ENCODE peak calls at places on chromosome 14, in ten cellular contexts. One of them, this sample, is unnamed.

GRCh38 chr14:54168489-54168888 is 211.9 kb upstream of the BMP4 start:
- DNase-seq in AG04449: no peak
- DNase-seq in BJ: no peak
- DNase-seq in right lobe of liver: no peak
- DNase-seq in tibial artery: no peak
- DNase-seq in GM12864: no peak
- DNase-seq in HFFc6: no peak
- DNase-seq in fibroblast of pulmonary artery: no peak
- DNase-seq in IMR-90: no peak
- DNase-seq in ascending aorta: no peak
- DNase-seq in this sample: no peak

GRCh38 chr14:34356267-34356660 is 105.8 kb downstream of the SPTSSA start:
- DNase-seq in AG04449: no peak
- DNase-seq in BJ: no peak
- DNase-seq in right lobe of liver: no peak
- DNase-seq in tibial artery: no peak
- DNase-seq in GM12864: no peak
- DNase-seq in HFFc6: no peak
- DNase-seq in fibroblast of pulmonary artery: peak
- DNase-seq in IMR-90: peak
- DNase-seq in ascending aorta: no peak
- DNase-seq in this sample: peak

GRCh38 chr14:102691763-102692162 is 85.5 kb upstream of the TRAF3 start:
- DNase-seq in AG04449: no peak
- DNase-seq in BJ: no peak
- DNase-seq in right lobe of liver: no peak
- DNase-seq in tibial artery: no peak
- DNase-seq in GM12864: no peak
- DNase-seq in HFFc6: no peak
- DNase-seq in fibroblast of pulmonary artery: no peak
- DNase-seq in IMR-90: no peak
- DNase-seq in ascending aorta: no peak
- DNase-seq in this sample: no peak

GRCh38 chr14:33393155-33393894 is 454.6 kb downstream of the NPAS3 start:
- DNase-seq in AG04449: no peak
- DNase-seq in BJ: no peak
- DNase-seq in right lobe of liver: no peak
- DNase-seq in tibial artery: no peak
- DNase-seq in GM12864: no peak
- DNase-seq in HFFc6: no peak
- DNase-seq in fibroblast of pulmonary artery: peak
- DNase-seq in IMR-90: no peak
- DNase-seq in ascending aorta: no peak
- DNase-seq in this sample: no peak

GRCh38 chr14:85531594-85532391 is 1.8 kb downstream of the FLRT2 start:
- DNase-seq in AG04449: no peak
- DNase-seq in BJ: no peak
- DNase-seq in right lobe of liver: peak
- DNase-seq in tibial artery: peak
- DNase-seq in GM12864: no peak
- DNase-seq in HFFc6: peak
- DNase-seq in fibroblast of pulmonary artery: peak
- DNase-seq in IMR-90: peak
- DNase-seq in ascending aorta: no peak
- DNase-seq in this sample: peak

GRCh38 chr14:99195602-99196309 is 76.2 kb downstream of the BCL11B start:
- DNase-seq in AG04449: no peak
- DNase-seq in BJ: no peak
- DNase-seq in right lobe of liver: no peak
- DNase-seq in tibial artery: no peak
- DNase-seq in GM12864: no peak
- DNase-seq in HFFc6: no peak
- DNase-seq in fibroblast of pulmonary artery: no peak
- DNase-seq in IMR-90: no peak
- DNase-seq in ascending aorta: no peak
- DNase-seq in this sample: no peak

GRCh38 chr14:73227812-73228781 is 9.2 kb upstream of the PAPLN start:
- DNase-seq in AG04449: peak
- DNase-seq in BJ: peak
- DNase-seq in right lobe of liver: no peak
- DNase-seq in tibial artery: peak
- DNase-seq in GM12864: no peak
- DNase-seq in HFFc6: peak
- DNase-seq in fibroblast of pulmonary artery: peak
- DNase-seq in IMR-90: peak
- DNase-seq in ascending aorta: no peak
- DNase-seq in this sample: peak

GRCh38 chr14:84969501-84969900 is 560.4 kb upstream of the FLRT2 start:
- DNase-seq in AG04449: no peak
- DNase-seq in BJ: no peak
- DNase-seq in right lobe of liver: no peak
- DNase-seq in tibial artery: no peak
- DNase-seq in GM12864: no peak
- DNase-seq in HFFc6: no peak
- DNase-seq in fibroblast of pulmonary artery: no peak
- DNase-seq in IMR-90: no peak
- DNase-seq in ascending aorta: no peak
- DNase-seq in this sample: no peak

GRCh38 chr14:86035882-86036281 is 505.9 kb downstream of the FLRT2 start:
- DNase-seq in AG04449: no peak
- DNase-seq in BJ: no peak
- DNase-seq in right lobe of liver: no peak
- DNase-seq in tibial artery: no peak
- DNase-seq in GM12864: no peak
- DNase-seq in HFFc6: peak
- DNase-seq in fibroblast of pulmonary artery: peak
- DNase-seq in IMR-90: no peak
- DNase-seq in ascending aorta: no peak
- DNase-seq in this sample: no peak

GRCh38 chr14:103055693-103056092 is 1.7 kb downstream of the CDC42BPB start:
- DNase-seq in AG04449: no peak
- DNase-seq in BJ: no peak
- DNase-seq in right lobe of liver: no peak
- DNase-seq in tibial artery: no peak
- DNase-seq in GM12864: no peak
- DNase-seq in HFFc6: no peak
- DNase-seq in fibroblast of pulmonary artery: peak
- DNase-seq in IMR-90: peak
- DNase-seq in ascending aorta: no peak
- DNase-seq in this sample: no peak

DNA sequence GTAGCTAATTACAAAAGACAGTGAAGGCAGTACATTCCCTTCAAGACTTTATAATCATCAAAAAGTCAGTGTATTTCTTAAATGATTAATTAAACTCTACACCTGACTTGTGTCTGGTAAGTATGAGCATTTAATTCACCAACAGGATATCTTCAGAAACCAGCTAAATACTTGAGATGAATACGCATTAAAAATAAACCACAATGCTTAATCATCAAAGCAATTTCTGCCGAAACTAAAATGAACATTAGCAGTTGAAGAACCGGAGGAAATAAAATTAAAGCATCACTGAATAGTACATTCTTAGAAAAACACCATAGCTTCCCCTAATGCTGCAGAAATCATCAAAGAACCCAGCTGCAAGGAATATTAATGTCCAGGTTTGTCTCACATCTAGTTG is 32.7 kb downstream of the SLC25A21 start:
- DNase-seq in AG04449: no peak
- DNase-seq in BJ: no peak
- DNase-seq in right lobe of liver: no peak
- DNase-seq in tibial artery: no peak
- DNase-seq in GM12864: no peak
- DNase-seq in HFFc6: no peak
- DNase-seq in fibroblast of pulmonary artery: no peak
- DNase-seq in IMR-90: no peak
- DNase-seq in ascending aorta: no peak
- DNase-seq in this sample: no peak
- TF ChIP-seq CTCF in AG04449: no peak
- TF ChIP-seq CTCF in BJ: no peak
- TF ChIP-seq CTCF in right lobe of liver: no peak
- TF ChIP-seq CTCF in tibial artery: no peak
- TF ChIP-seq CTCF in GM12864: no peak
- TF ChIP-seq CTCF in HFFc6: no peak
- TF ChIP-seq CTCF in fibroblast of pulmonary artery: no peak
- TF ChIP-seq CTCF in IMR-90: no peak
- TF ChIP-seq CTCF in ascending aorta: no peak
- TF ChIP-seq CTCF in this sample: no peak

DNA sequence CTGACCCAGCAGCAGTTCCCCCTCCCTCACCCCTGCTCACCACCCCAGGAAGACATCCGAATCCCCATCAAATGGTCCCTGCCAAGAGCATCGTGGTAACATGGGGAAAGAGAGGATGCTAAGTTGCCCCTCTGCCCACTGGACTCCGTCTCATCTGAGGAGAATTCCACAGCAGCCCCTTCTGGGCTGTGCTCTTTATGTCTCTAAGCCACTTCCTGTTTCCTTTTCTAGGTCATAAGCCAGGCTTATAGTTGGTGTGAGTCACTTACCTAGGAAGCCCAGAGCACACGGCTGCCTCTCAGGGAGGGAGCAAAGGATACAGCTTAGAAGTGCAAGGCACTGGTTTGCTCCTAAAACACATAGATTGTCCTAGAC is 76.0 kb downstream of the VCPKMT start:
- DNase-seq in AG04449: no peak
- DNase-seq in BJ: no peak
- DNase-seq in right lobe of liver: peak
- DNase-seq in tibial artery: no peak
- DNase-seq in GM12864: no peak
- DNase-seq in HFFc6: peak
- DNase-seq in fibroblast of pulmonary artery: peak
- DNase-seq in IMR-90: peak
- DNase-seq in ascending aorta: no peak
- DNase-seq in this sample: no peak
- TF ChIP-seq CTCF in AG04449: no peak
- TF ChIP-seq CTCF in BJ: no peak
- TF ChIP-seq CTCF in right lobe of liver: no peak
- TF ChIP-seq CTCF in tibial artery: no peak
- TF ChIP-seq CTCF in GM12864: no peak
- TF ChIP-seq CTCF in HFFc6: no peak
- TF ChIP-seq CTCF in fibroblast of pulmonary artery: no peak
- TF ChIP-seq CTCF in IMR-90: no peak
- TF ChIP-seq CTCF in ascending aorta: no peak
- TF ChIP-seq CTCF in this sample: no peak

DNA sequence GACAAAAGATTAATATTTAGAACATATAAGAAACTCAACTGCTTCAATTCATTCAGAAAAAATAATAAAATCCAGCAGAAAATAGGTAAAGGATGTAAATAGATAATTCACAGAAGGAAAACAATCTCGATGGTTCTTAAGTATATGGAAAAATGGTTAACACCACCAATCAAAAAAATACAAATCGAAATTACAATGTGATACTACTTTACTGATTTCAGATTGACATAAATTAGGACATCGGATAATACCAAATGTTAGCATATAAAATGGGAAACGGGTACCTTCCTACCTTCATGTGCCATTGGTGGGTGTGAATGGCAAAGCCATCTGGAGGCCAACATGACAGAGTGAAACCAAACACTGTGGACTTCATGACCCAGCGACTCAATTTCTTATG is 1.6 kb upstream of the PPP4R4 start:
- DNase-seq in AG04449: no peak
- DNase-seq in BJ: no peak
- DNase-seq in right lobe of liver: no peak
- DNase-seq in tibial artery: no peak
- DNase-seq in GM12864: no peak
- DNase-seq in HFFc6: no peak
- DNase-seq in fibroblast of pulmonary artery: no peak
- DNase-seq in IMR-90: no peak
- DNase-seq in ascending aorta: no peak
- DNase-seq in this sample: no peak
- TF ChIP-seq CTCF in AG04449: no peak
- TF ChIP-seq CTCF in BJ: no peak
- TF ChIP-seq CTCF in right lobe of liver: no peak
- TF ChIP-seq CTCF in tibial artery: no peak
- TF ChIP-seq CTCF in GM12864: no peak
- TF ChIP-seq CTCF in HFFc6: no peak
- TF ChIP-seq CTCF in fibroblast of pulmonary artery: no peak
- TF ChIP-seq CTCF in IMR-90: no peak
- TF ChIP-seq CTCF in ascending aorta: no peak
- TF ChIP-seq CTCF in this sample: no peak

GRCh38 chr14:94411638-94412037 is 23.2 kb upstream of the SERPINA1 start:
- DNase-seq in AG04449: no peak
- DNase-seq in BJ: no peak
- DNase-seq in right lobe of liver: peak
- DNase-seq in tibial artery: no peak
- DNase-seq in GM12864: no peak
- DNase-seq in HFFc6: no peak
- DNase-seq in fibroblast of pulmonary artery: no peak
- DNase-seq in IMR-90: no peak
- DNase-seq in ascending aorta: no peak
- DNase-seq in this sample: no peak

GRCh38 chr14:94408546-94409095 is 20.2 kb upstream of the SERPINA1 start:
- DNase-seq in AG04449: no peak
- DNase-seq in BJ: no peak
- DNase-seq in right lobe of liver: no peak
- DNase-seq in tibial artery: no peak
- DNase-seq in GM12864: no peak
- DNase-seq in HFFc6: no peak
- DNase-seq in fibroblast of pulmonary artery: no peak
- DNase-seq in IMR-90: no peak
- DNase-seq in ascending aorta: no peak
- DNase-seq in this sample: no peak

GRCh38 chr14:94407906-94408305 is 19.5 kb upstream of the SERPINA1 start:
- DNase-seq in AG04449: no peak
- DNase-seq in BJ: no peak
- DNase-seq in right lobe of liver: no peak
- DNase-seq in tibial artery: no peak
- DNase-seq in GM12864: no peak
- DNase-seq in HFFc6: no peak
- DNase-seq in fibroblast of pulmonary artery: no peak
- DNase-seq in IMR-90: no peak
- DNase-seq in ascending aorta: no peak
- DNase-seq in this sample: no peak

DNA sequence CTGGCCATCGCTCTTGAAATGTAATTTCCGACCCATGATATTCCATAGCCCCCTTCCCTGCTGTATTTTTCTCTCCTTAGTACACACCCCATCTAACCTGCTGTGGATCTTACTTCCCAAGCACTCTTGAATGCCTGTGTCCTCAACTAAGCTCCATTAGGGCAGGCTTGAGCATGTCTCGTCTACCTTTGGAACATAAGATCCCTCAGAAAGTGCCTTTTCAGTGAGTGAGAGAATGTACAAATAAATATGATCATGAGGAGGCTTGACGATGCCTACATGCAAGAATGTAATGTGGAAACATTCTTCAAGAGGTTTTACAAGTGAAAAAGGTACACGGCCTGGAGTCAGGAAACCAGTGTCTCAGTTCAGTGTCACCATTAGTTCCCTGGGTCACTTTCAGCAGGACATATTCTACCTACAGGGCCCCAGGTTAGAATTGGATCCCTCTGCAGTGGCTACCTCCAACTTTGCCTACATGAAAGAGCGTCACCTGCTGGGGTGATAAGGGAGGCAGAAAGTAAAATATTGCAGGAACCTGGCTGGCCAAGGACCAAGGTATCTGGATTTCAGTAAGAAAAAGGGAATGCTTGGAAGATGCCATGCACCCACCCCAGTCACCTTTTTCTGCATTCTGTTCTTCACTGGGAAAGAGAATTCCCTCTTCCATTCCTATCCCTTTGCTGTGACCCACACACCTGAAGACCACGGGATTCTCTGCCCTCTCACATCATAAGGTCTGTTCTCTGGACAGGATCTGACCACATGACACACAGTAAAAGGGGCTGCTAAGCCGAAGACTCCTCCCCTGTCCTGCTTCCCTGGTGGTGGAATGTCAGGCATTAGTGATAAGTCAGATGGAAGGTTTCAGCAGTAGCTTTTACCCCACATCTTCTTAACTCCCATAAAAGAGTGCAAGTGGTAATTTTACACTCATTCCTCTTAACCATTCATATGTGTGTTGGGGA is 24.6 kb upstream of the SERPINA1 start:
- DNase-seq in AG04449: no peak
- DNase-seq in BJ: no peak
- DNase-seq in right lobe of liver: peak
- DNase-seq in tibial artery: no peak
- DNase-seq in GM12864: no peak
- DNase-seq in HFFc6: no peak
- DNase-seq in fibroblast of pulmonary artery: peak
- DNase-seq in IMR-90: no peak
- DNase-seq in ascending aorta: no peak
- DNase-seq in this sample: no peak
- TF ChIP-seq CTCF in AG04449: peak
- TF ChIP-seq CTCF in BJ: peak
- TF ChIP-seq CTCF in right lobe of liver: peak
- TF ChIP-seq CTCF in tibial artery: no peak
- TF ChIP-seq CTCF in GM12864: peak
- TF ChIP-seq CTCF in HFFc6: peak
- TF ChIP-seq CTCF in fibroblast of pulmonary artery: peak
- TF ChIP-seq CTCF in IMR-90: peak
- TF ChIP-seq CTCF in ascending aorta: no peak
- TF ChIP-seq CTCF in this sample: peak

This sample was measured in AG09319.